ENCODE peak calls at places on chromosomes 3 and 15, in eight cellular contexts. S is NCI-H1105 treated with DMSO at 0.1 percent for 48 hours, H is HT1080, N is EL, Y is cardiac muscle cell, Z is GM12891, T is mesothelial cell of epicardium, E is T-helper 2 cell. U is an unnamed sample.

GRCh38 chr3:155356594-155357370 is 63.3 kb upstream of the STRIT1 start:
- DNase-seq in E (no peak), N (no peak), Y (no peak), H (peak; percentile 37), Z (no peak), S (no peak), T (no peak), U (no peak)

GRCh38 chr15:44775923-44776322 is 39.6 kb downstream of the TRIM69 start:
- DNase-seq in Z (no peak), S (peak; percentile 70), H (no peak), T (no peak), N (no peak), Y (no peak), E (no peak), U (no peak)

GRCh38 chr15:83510001-83510400 is 62.9 kb downstream of the SH3GL3 start:
- DNase-seq in S (no peak), H (no peak), Y (no peak), E (no peak), N (no peak), T (no peak), Z (no peak), U (no peak)

GRCh38 chr3:122318620-122319019 is 6.4 kb upstream of the CSTA start:
- DNase-seq in E (no peak), H (no peak), Y (no peak), S (no peak), T (no peak), N (no peak), Z (no peak), U (no peak)

GRCh38 chr15:85615930-85616329 is 178.8 kb downstream of the KLHL25 start:
- DNase-seq in Z (peak; percentile 24), N (peak; percentile 54), H (peak; percentile 52), Y (peak; percentile 64), S (no peak), E (no peak), T (no peak), U (no peak)

GRCh38 chr15:76012021-76012551 is at the start of gene NRG4:
- DNase-seq in Y (no peak), H (peak; percentile 0), N (no peak), E (no peak), Z (peak; percentile 1), S (no peak), T (no peak), U (no peak)

GRCh38 chr15:62559049-62559733 is 394.1 kb upstream of the C2CD4B start:
- DNase-seq in N (peak; percentile 2), T (no peak), S (peak; percentile 30), Z (no peak), Y (peak; percentile 41), E (no peak), H (no peak), U (no peak)

GRCh38 chr3:56971816-56972215 is 88.6 kb upstream of the SPATA12 start:
- DNase-seq in T (no peak), Y (no peak), S (no peak), Z (no peak), E (no peak), H (no peak), N (no peak), U (no peak)

GRCh38 chr3:31016196-31016595 is 121.7 kb upstream of the GADL1 start:
- DNase-seq in T (no peak), Z (no peak), H (no peak), Y (no peak), E (no peak), N (no peak), S (no peak), U (no peak)

GRCh38 chr3:71122641-71123040 is 460.9 kb downstream of the FOXP1 start:
- DNase-seq in Y (no peak), S (no peak), H (no peak), Z (no peak), E (no peak), N (no peak), T (no peak), U (no peak)

GRCh38 chr15:84750583-84751092 is 2.2 kb downstream of the ZNF592 start:
- DNase-seq in Y (no peak), E (no peak), Z (no peak), H (no peak), S (no peak), N (no peak), T (no peak), U (no peak)

GRCh38 chr3:28316226-28316625 is 32.3 kb upstream of the ZCWPW2 start:
- DNase-seq in T (no peak), Z (no peak), H (no peak), Y (no peak), N (no peak), S (no peak), E (no peak), U (no peak)

GRCh38 chr3:197730200-197730599 is 6.5 kb downstream of the RUBCN start:
- DNase-seq in Y (no peak), T (no peak), H (peak; percentile 97), S (peak; percentile 15), N (peak; percentile 89), E (no peak), Z (no peak), U (no peak)

GRCh38 chr3:13073976-13074375 is 747 bp upstream of the IQSEC1 start:
- DNase-seq in E (no peak), N (no peak), Y (no peak), H (no peak), T (no peak), Z (no peak), S (no peak), U (no peak)

GRCh38 chr3:175659951-175660350 is 800.8 kb downstream of the NAALADL2 start:
- DNase-seq in Y (no peak), Z (no peak), E (no peak), S (no peak), H (peak; percentile 54), N (no peak), T (no peak), U (no peak)

GRCh38 chr3:194905696-194906095 is 220.0 kb downstream of the FAM43A start:
- DNase-seq in T (no peak), Y (no peak), E (no peak), Z (no peak), N (peak; percentile 29), S (no peak), H (no peak), U (no peak)

GRCh38 chr15:36256258-36256825 is 323.1 kb upstream of the CDIN1 start:
- DNase-seq in Z (no peak), T (no peak), E (no peak), Y (peak; percentile 64), S (no peak), N (no peak), H (no peak), U (no peak)

GRCh38 chr3:134446800-134447199 is 39.0 kb downstream of the ANAPC13 start:
- DNase-seq in H (peak; percentile 82), N (peak; percentile 75), Y (no peak), E (no peak), S (no peak), T (no peak), Z (no peak), U (no peak)

GRCh38 chr3:119795849-119796248 is 13.9 kb downstream of the NR1I2 start:
- DNase-seq in H (no peak), Y (no peak), S (no peak), N (no peak), Z (no peak), T (no peak), E (no peak), U (no peak)

GRCh38 chr3:138465451-138465850 is 31.0 kb downstream of the ESYT3 start:
- DNase-seq in T (no peak), H (no peak), S (no peak), Y (no peak), E (no peak), N (no peak), Z (no peak), U (no peak)

GRCh38 chr3:179156170-179156569 is 8.0 kb downstream of the PIK3CA start:
- DNase-seq in E (no peak), Y (no peak), N (no peak), H (no peak), S (no peak), T (no peak), Z (no peak), U (no peak)

GRCh38 chr3:112761062-112761638 is 85.5 kb downstream of the CD200R1L start:
- DNase-seq in S (no peak), E (no peak), T (no peak), Y (no peak), Z (no peak), H (peak; percentile 92), N (peak; percentile 50), U (no peak)

GRCh38 chr15:91561371-91562100 is 292.0 kb upstream of the SLCO3A1 start:
- DNase-seq in S (no peak), H (peak; percentile 98), N (peak; percentile 69), Z (no peak), E (no peak), Y (no peak), T (no peak), U (no peak)

U was measured in activated T-cell treated with anti-CD3 and anti-CD28 coated beads for 4 hours.